ENCODE peak calls at places on chromosome 5, in six cellular contexts. One of them, this sample, is unnamed.
A peak's percentile ranks its signal among the peaks of the same experiment; 100 is the strongest.

GRCh38 chr5:111853748-111854147 is 96.8 kb upstream of the NREP start:
- DNase-seq in SJSA1: no peak
- DNase-seq in CD4-positive, CD25-positive, alpha-beta regulatory T cell: no peak
- DNase-seq in foreskin keratinocyte: no peak
- DNase-seq in A549: no peak
- DNase-seq in uterus: no peak
- DNase-seq in this sample: no peak

GRCh38 chr5:113163328-113163727 is 186.7 kb downstream of the DCP2 start:
- DNase-seq in SJSA1: no peak
- DNase-seq in CD4-positive, CD25-positive, alpha-beta regulatory T cell: no peak
- DNase-seq in foreskin keratinocyte: peak; percentile 63
- DNase-seq in A549: no peak
- DNase-seq in uterus: no peak
- DNase-seq in this sample: no peak

GRCh38 chr5:112217847-112218579 is 201.1 kb downstream of the EPB41L4A start:
- DNase-seq in SJSA1: no peak
- DNase-seq in CD4-positive, CD25-positive, alpha-beta regulatory T cell: no peak
- DNase-seq in foreskin keratinocyte: no peak
- DNase-seq in A549: no peak
- DNase-seq in uterus: no peak
- DNase-seq in this sample: no peak

GRCh38 chr5:34030058-34030457 is 13.0 kb downstream of the C1QTNF3 start:
- DNase-seq in SJSA1: no peak
- DNase-seq in CD4-positive, CD25-positive, alpha-beta regulatory T cell: no peak
- DNase-seq in foreskin keratinocyte: no peak
- DNase-seq in A549: no peak
- DNase-seq in uterus: no peak
- DNase-seq in this sample: no peak

GRCh38 chr5:121006206-121006605 is 542.1 kb downstream of the PRR16 start:
- DNase-seq in SJSA1: no peak
- DNase-seq in CD4-positive, CD25-positive, alpha-beta regulatory T cell: no peak
- DNase-seq in foreskin keratinocyte: no peak
- DNase-seq in A549: no peak
- DNase-seq in uterus: no peak
- DNase-seq in this sample: no peak

GRCh38 chr5:64872044-64872443 is 103.3 kb downstream of the CWC27 start:
- DNase-seq in SJSA1: no peak
- DNase-seq in CD4-positive, CD25-positive, alpha-beta regulatory T cell: no peak
- DNase-seq in foreskin keratinocyte: no peak
- DNase-seq in A549: no peak
- DNase-seq in uterus: no peak
- DNase-seq in this sample: no peak

GRCh38 chr5:137016783-137017324 is 482.3 kb downstream of the SPOCK1 start:
- DNase-seq in SJSA1: no peak
- DNase-seq in CD4-positive, CD25-positive, alpha-beta regulatory T cell: no peak
- DNase-seq in foreskin keratinocyte: no peak
- DNase-seq in A549: peak; percentile 7
- DNase-seq in uterus: no peak
- DNase-seq in this sample: no peak

GRCh38 chr5:161783297-161783696 is 64.6 kb upstream of the GABRA1 start:
- DNase-seq in SJSA1: no peak
- DNase-seq in CD4-positive, CD25-positive, alpha-beta regulatory T cell: no peak
- DNase-seq in foreskin keratinocyte: no peak
- DNase-seq in A549: no peak
- DNase-seq in uterus: no peak
- DNase-seq in this sample: no peak

GRCh38 chr5:55072668-55073067 is 29.8 kb upstream of the GZMA start:
- DNase-seq in SJSA1: no peak
- DNase-seq in CD4-positive, CD25-positive, alpha-beta regulatory T cell: peak; percentile 35
- DNase-seq in foreskin keratinocyte: no peak
- DNase-seq in A549: no peak
- DNase-seq in uterus: no peak
- DNase-seq in this sample: no peak

GRCh38 chr5:54541823-54542783 is 24.5 kb downstream of the SNX18 start:
- DNase-seq in SJSA1: no peak
- DNase-seq in CD4-positive, CD25-positive, alpha-beta regulatory T cell: no peak
- DNase-seq in foreskin keratinocyte: no peak
- DNase-seq in A549: no peak
- DNase-seq in uterus: no peak
- DNase-seq in this sample: no peak

GRCh38 chr5:169003721-169004481 is 297.0 kb downstream of the SLIT3 start:
- DNase-seq in SJSA1: no peak
- DNase-seq in CD4-positive, CD25-positive, alpha-beta regulatory T cell: no peak
- DNase-seq in foreskin keratinocyte: no peak
- DNase-seq in A549: peak; percentile 33
- DNase-seq in uterus: peak; percentile 48
- DNase-seq in this sample: no peak

GRCh38 chr5:135570453-135570764 is 8.4 kb downstream of the CXCL14 start:
- DNase-seq in SJSA1: no peak
- DNase-seq in CD4-positive, CD25-positive, alpha-beta regulatory T cell: no peak
- DNase-seq in foreskin keratinocyte: no peak
- DNase-seq in A549: no peak
- DNase-seq in uterus: no peak
- DNase-seq in this sample: no peak

GRCh38 chr5:73816656-73817420 is 190.8 kb downstream of the ARHGEF28 start:
- DNase-seq in SJSA1: no peak
- DNase-seq in CD4-positive, CD25-positive, alpha-beta regulatory T cell: no peak
- DNase-seq in foreskin keratinocyte: no peak
- DNase-seq in A549: no peak
- DNase-seq in uterus: no peak
- DNase-seq in this sample: no peak

GRCh38 chr5:50318220-50318619 is 122.9 kb downstream of the EMB start:
- DNase-seq in SJSA1: no peak
- DNase-seq in CD4-positive, CD25-positive, alpha-beta regulatory T cell: no peak
- DNase-seq in foreskin keratinocyte: no peak
- DNase-seq in A549: no peak
- DNase-seq in uterus: no peak
- DNase-seq in this sample: no peak

GRCh38 chr5:180208435-180209081 is 453 bp downstream of the RASGEF1C start:
- DNase-seq in SJSA1: peak; percentile 46
- DNase-seq in CD4-positive, CD25-positive, alpha-beta regulatory T cell: no peak
- DNase-seq in foreskin keratinocyte: no peak
- DNase-seq in A549: peak; percentile 20
- DNase-seq in uterus: no peak
- DNase-seq in this sample: no peak

GRCh38 chr5:126523818-126524522 is 71.0 kb downstream of the ALDH7A1 start:
- DNase-seq in SJSA1: no peak
- DNase-seq in CD4-positive, CD25-positive, alpha-beta regulatory T cell: no peak
- DNase-seq in foreskin keratinocyte: no peak
- DNase-seq in A549: no peak
- DNase-seq in uterus: no peak
- DNase-seq in this sample: no peak

GRCh38 chr5:32713396-32714381 is 2.6 kb downstream of the NPR3 start:
- DNase-seq in SJSA1: no peak
- DNase-seq in CD4-positive, CD25-positive, alpha-beta regulatory T cell: no peak
- DNase-seq in foreskin keratinocyte: no peak
- DNase-seq in A549: no peak
- DNase-seq in uterus: no peak
- DNase-seq in this sample: no peak

GRCh38 chr5:82072138-82072537 is 100.3 kb downstream of the ATG10 start:
- DNase-seq in SJSA1: no peak
- DNase-seq in CD4-positive, CD25-positive, alpha-beta regulatory T cell: no peak
- DNase-seq in foreskin keratinocyte: no peak
- DNase-seq in A549: no peak
- DNase-seq in uterus: no peak
- DNase-seq in this sample: no peak

GRCh38 chr5:16869821-16870796 is 66.0 kb downstream of the MYO10 start:
- DNase-seq in SJSA1: peak; percentile 93
- DNase-seq in CD4-positive, CD25-positive, alpha-beta regulatory T cell: no peak
- DNase-seq in foreskin keratinocyte: no peak
- DNase-seq in A549: peak; percentile 57
- DNase-seq in uterus: no peak
- DNase-seq in this sample: no peak
- H3K27ac ChIP-seq in SJSA1: peak overlapping the region; percentile 51
- H3K27ac ChIP-seq in CD4-positive, CD25-positive, alpha-beta regulatory T cell: no peak overlapping the region
- H3K27ac ChIP-seq in foreskin keratinocyte: no peak overlapping the region
- H3K27ac ChIP-seq in A549: peak overlapping the region; percentile 70
- H3K27ac ChIP-seq in uterus: no peak overlapping the region
- H3K27ac ChIP-seq in this sample: peak overlapping the region; percentile 80

GRCh38 chr5:178499352-178499751 is 90.8 kb downstream of the COL23A1 start:
- DNase-seq in SJSA1: no peak
- DNase-seq in CD4-positive, CD25-positive, alpha-beta regulatory T cell: no peak
- DNase-seq in foreskin keratinocyte: no peak
- DNase-seq in A549: no peak
- DNase-seq in uterus: no peak
- DNase-seq in this sample: no peak

GRCh38 chr5:178490935-178491632 is 99.1 kb downstream of the COL23A1 start:
- DNase-seq in SJSA1: no peak
- DNase-seq in CD4-positive, CD25-positive, alpha-beta regulatory T cell: no peak
- DNase-seq in foreskin keratinocyte: no peak
- DNase-seq in A549: no peak
- DNase-seq in uterus: no peak
- DNase-seq in this sample: no peak

GRCh38 chr5:178492278-178492677 is 97.9 kb downstream of the COL23A1 start:
- DNase-seq in SJSA1: no peak
- DNase-seq in CD4-positive, CD25-positive, alpha-beta regulatory T cell: no peak
- DNase-seq in foreskin keratinocyte: no peak
- DNase-seq in A549: no peak
- DNase-seq in uterus: no peak
- DNase-seq in this sample: no peak

GRCh38 chr5:178496661-178497060 is 93.5 kb downstream of the COL23A1 start:
- DNase-seq in SJSA1: no peak
- DNase-seq in CD4-positive, CD25-positive, alpha-beta regulatory T cell: no peak
- DNase-seq in foreskin keratinocyte: no peak
- DNase-seq in A549: no peak
- DNase-seq in uterus: no peak
- DNase-seq in this sample: no peak

GRCh38 chr5:178496219-178496618 is 94.0 kb downstream of the COL23A1 start:
- DNase-seq in SJSA1: no peak
- DNase-seq in CD4-positive, CD25-positive, alpha-beta regulatory T cell: no peak
- DNase-seq in foreskin keratinocyte: no peak
- DNase-seq in A549: no peak
- DNase-seq in uterus: no peak
- DNase-seq in this sample: no peak
- H3K27ac ChIP-seq in SJSA1: no peak overlapping the region
- H3K27ac ChIP-seq in CD4-positive, CD25-positive, alpha-beta regulatory T cell: no peak overlapping the region
- H3K27ac ChIP-seq in foreskin keratinocyte: no peak overlapping the region
- H3K27ac ChIP-seq in A549: no peak overlapping the region
- H3K27ac ChIP-seq in uterus: no peak overlapping the region
- H3K27ac ChIP-seq in this sample: no peak overlapping the region

GRCh38 chr5:134177197-134178171 is 734 bp upstream of the SKP1 start:
- DNase-seq in SJSA1: peak; percentile 74
- DNase-seq in CD4-positive, CD25-positive, alpha-beta regulatory T cell: no peak
- DNase-seq in foreskin keratinocyte: peak; percentile 55
- DNase-seq in A549: peak; percentile 39
- DNase-seq in uterus: peak; percentile 39
- DNase-seq in this sample: peak; percentile 35

GRCh38 chr5:134174841-134175839 is 1.6 kb downstream of the SKP1 start:
- DNase-seq in SJSA1: peak; percentile 30
- DNase-seq in CD4-positive, CD25-positive, alpha-beta regulatory T cell: no peak
- DNase-seq in foreskin keratinocyte: no peak
- DNase-seq in A549: peak; percentile 23
- DNase-seq in uterus: no peak
- DNase-seq in this sample: no peak

GRCh38 chr5:134176523-134177196 is at the start of gene SKP1:
- DNase-seq in SJSA1: peak; percentile 87
- DNase-seq in CD4-positive, CD25-positive, alpha-beta regulatory T cell: peak; percentile 92
- DNase-seq in foreskin keratinocyte: peak; percentile 51
- DNase-seq in A549: peak; percentile 88
- DNase-seq in uterus: peak; percentile 86
- DNase-seq in this sample: peak; percentile 30

GRCh38 chr5:134171972-134172371 is 4.8 kb downstream of the SKP1 start:
- DNase-seq in SJSA1: peak; percentile 28
- DNase-seq in CD4-positive, CD25-positive, alpha-beta regulatory T cell: no peak
- DNase-seq in foreskin keratinocyte: no peak
- DNase-seq in A549: no peak
- DNase-seq in uterus: no peak
- DNase-seq in this sample: no peak

DNA sequence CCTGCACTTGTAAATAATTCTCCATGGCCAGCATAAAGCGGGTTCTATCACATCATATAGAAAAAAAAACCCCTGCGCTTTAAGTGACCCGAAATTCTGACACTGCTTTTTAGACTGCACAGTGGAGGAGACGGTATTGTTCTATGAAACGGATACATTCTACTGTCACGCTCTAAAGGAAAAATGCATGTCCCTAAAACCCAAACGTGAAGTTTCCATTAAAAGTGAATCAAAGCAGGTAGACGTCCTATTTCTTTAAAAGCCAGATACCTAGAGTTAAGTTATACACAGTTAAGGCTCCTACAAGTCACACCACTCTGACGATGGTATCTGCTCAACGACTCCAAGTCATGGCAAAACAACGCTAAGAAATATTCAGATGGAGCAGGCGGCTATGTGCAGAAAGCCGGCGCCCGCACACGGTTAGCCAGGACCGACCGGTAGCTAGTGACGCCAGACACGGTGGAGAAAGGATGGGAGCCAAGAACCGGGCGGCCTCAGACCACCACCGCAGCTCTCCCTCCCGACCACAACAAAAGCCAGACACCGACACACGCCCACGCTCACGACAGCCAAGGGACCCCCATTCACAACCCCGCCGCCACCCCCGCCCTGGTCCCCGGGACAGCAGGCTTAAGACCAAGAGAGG is 752 bp downstream of the SKP1 start:
- DNase-seq in SJSA1: peak; percentile 61
- DNase-seq in CD4-positive, CD25-positive, alpha-beta regulatory T cell: no peak
- DNase-seq in foreskin keratinocyte: no peak
- DNase-seq in A549: peak; percentile 22
- DNase-seq in uterus: no peak
- DNase-seq in this sample: no peak
- H3K27ac ChIP-seq in SJSA1: peak overlapping the region; percentile 100
- H3K27ac ChIP-seq in CD4-positive, CD25-positive, alpha-beta regulatory T cell: peak overlapping the region; percentile 99
- H3K27ac ChIP-seq in foreskin keratinocyte: peak overlapping the region; percentile 99
- H3K27ac ChIP-seq in A549: peak overlapping the region; percentile 94
- H3K27ac ChIP-seq in uterus: peak overlapping the region; percentile 100
- H3K27ac ChIP-seq in this sample: peak overlapping the region; percentile 85

GRCh38 chr5:79560774-79561524 is 47.0 kb upstream of the HOMER1 start:
- DNase-seq in SJSA1: no peak
- DNase-seq in CD4-positive, CD25-positive, alpha-beta regulatory T cell: no peak
- DNase-seq in foreskin keratinocyte: peak; percentile 47
- DNase-seq in A549: no peak
- DNase-seq in uterus: no peak
- DNase-seq in this sample: no peak
- H3K27ac ChIP-seq in SJSA1: no peak overlapping the region
- H3K27ac ChIP-seq in CD4-positive, CD25-positive, alpha-beta regulatory T cell: no peak overlapping the region
- H3K27ac ChIP-seq in foreskin keratinocyte: peak overlapping the region; percentile 35
- H3K27ac ChIP-seq in A549: no peak overlapping the region
- H3K27ac ChIP-seq in uterus: no peak overlapping the region
- H3K27ac ChIP-seq in this sample: no peak overlapping the region

GRCh38 chr5:151682240-151682639 is 4.5 kb downstream of the SPARC start:
- DNase-seq in SJSA1: no peak
- DNase-seq in CD4-positive, CD25-positive, alpha-beta regulatory T cell: no peak
- DNase-seq in foreskin keratinocyte: no peak
- DNase-seq in A549: no peak
- DNase-seq in uterus: no peak
- DNase-seq in this sample: no peak
- H3K27ac ChIP-seq in SJSA1: peak overlapping the region; percentile 27
- H3K27ac ChIP-seq in CD4-positive, CD25-positive, alpha-beta regulatory T cell: no peak overlapping the region
- H3K27ac ChIP-seq in foreskin keratinocyte: no peak overlapping the region
- H3K27ac ChIP-seq in A549: no peak overlapping the region
- H3K27ac ChIP-seq in uterus: peak overlapping the region; percentile 88
- H3K27ac ChIP-seq in this sample: peak overlapping the region; percentile 71

This sample was measured in Panc1.